ENCODE peak calls at places on chromosomes 4 and X, in ten cellular contexts. Y is GM20000; G is GM12865; W is AG09319; A is GM13976; X is BE2C; L is PC-9; H is CD4-positive, alpha-beta T cell; J is mesothelial cell of epicardium; F is brain microvascular endothelial cell. S is an unnamed sample.

GRCh38 chr4:6299875-6300274 is 30.2 kb downstream of the WFS1 start:
- DNase-seq in L (no peak), H (no peak), W (no peak), Y (no peak), G (no peak), F (no peak), J (no peak), X (no peak), A (no peak), S (no peak)

GRCh38 chr4:46886711-46887110 is 22.3 kb downstream of the COX7B2 start:
- DNase-seq in J (no peak), A (no peak), X (no peak), G (peak; percentile 5), F (peak; percentile 29), Y (peak; percentile 6), W (no peak), L (no peak), H (no peak), S (no peak)

GRCh38 chr4:28287837-28288236 is 1427.2 kb downstream of the STIM2 start:
- DNase-seq in W (peak; percentile 96), H (no peak), X (no peak), Y (no peak), G (no peak), A (no peak), L (peak; percentile 63), F (peak; percentile 99), J (no peak), S (no peak)

GRCh38 chrX:49878128-49878833 is 1.0 kb upstream of the USP27X start:
- DNase-seq in F (no peak), G (no peak), W (no peak), X (peak; percentile 26), J (no peak), H (no peak), Y (no peak), L (no peak), A (no peak), S (no peak)

GRCh38 chr4:81260443-81261102 is 45.6 kb upstream of the PRKG2 start:
- DNase-seq in F (no peak), A (no peak), H (no peak), G (no peak), L (no peak), Y (no peak), J (no peak), W (no peak), X (no peak), S (no peak)

GRCh38 chr4:157075811-157076577 is at the start of gene GLRB:
- DNase-seq in J (peak; percentile 32), H (no peak), Y (peak; percentile 24), A (peak; percentile 11), W (no peak), G (no peak), F (no peak), X (peak; percentile 20), L (peak; percentile 42), S (peak; percentile 27)

GRCh38 chr4:2834001-2834921 is 9.4 kb upstream of the ADD1 start:
- DNase-seq in F (no peak), H (no peak), X (no peak), G (no peak), J (no peak), A (peak; percentile 42), Y (peak; percentile 14), L (no peak), W (no peak), S (no peak)

GRCh38 chrX:3124041-3124440 is 82.8 kb downstream of the ARSF start:
- DNase-seq in H (no peak), A (no peak), F (peak; percentile 33), L (no peak), W (peak; percentile 5), G (no peak), X (no peak), Y (no peak), J (no peak), S (no peak)

GRCh38 chr4:22430626-22431025 is 85.2 kb downstream of the ADGRA3 start:
- DNase-seq in X (no peak), A (no peak), H (no peak), G (no peak), Y (no peak), W (no peak), F (no peak), J (no peak), L (no peak), S (no peak)

GRCh38 chr4:22435652-22436051 is 80.2 kb downstream of the ADGRA3 start:
- DNase-seq in X (no peak), Y (no peak), L (no peak), G (no peak), J (no peak), H (no peak), F (no peak), A (no peak), W (no peak), S (no peak)

GRCh38 chr4:22439947-22440346 is 75.9 kb downstream of the ADGRA3 start:
- DNase-seq in X (no peak), Y (no peak), G (no peak), J (no peak), A (no peak), W (no peak), L (no peak), H (no peak), F (no peak), S (no peak)

GRCh38 chr4:22434895-22435294 is 81.0 kb downstream of the ADGRA3 start:
- DNase-seq in Y (peak; percentile 6), J (no peak), X (peak; percentile 39), H (no peak), A (no peak), L (peak; percentile 4), W (no peak), F (peak; percentile 54), G (peak; percentile 58), S (peak; percentile 28)
- TF ChIP-seq CTCF in Y (peak; percentile 42), J (no peak), X (peak; percentile 65), H (no peak), A (peak; percentile 29), L (no peak), W (peak; percentile 53), F (peak; percentile 75), G (peak; percentile 33), S (no peak)

DNA sequence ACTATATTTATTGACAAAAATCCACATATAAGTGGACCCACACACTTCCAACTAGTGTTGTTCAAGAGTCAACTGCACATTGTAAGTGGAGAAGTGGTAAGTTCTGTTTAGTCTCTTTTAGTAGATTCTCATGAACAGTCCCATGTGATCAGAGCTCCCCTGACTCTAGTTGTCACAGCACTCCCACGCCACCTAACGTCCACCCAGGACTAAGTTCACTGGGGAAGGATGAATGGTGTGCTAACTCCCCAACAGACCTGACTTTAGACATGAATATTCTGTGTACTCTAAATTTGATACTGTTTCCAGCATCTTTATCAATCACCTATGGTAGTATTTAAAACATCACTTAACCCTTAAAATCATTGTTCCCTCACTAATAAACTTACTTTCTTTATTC is 59.8 kb downstream of the PACRGL start:
- DNase-seq in A (no peak), W (no peak), Y (no peak), H (no peak), J (no peak), X (peak; percentile 44), L (no peak), G (peak; percentile 7), F (no peak), S (no peak)
- TF ChIP-seq CTCF in A (peak; percentile 20), W (no peak), Y (no peak), H (no peak), J (no peak), X (peak; percentile 56), L (no peak), G (no peak), F (peak; percentile 8), S (no peak)

DNA sequence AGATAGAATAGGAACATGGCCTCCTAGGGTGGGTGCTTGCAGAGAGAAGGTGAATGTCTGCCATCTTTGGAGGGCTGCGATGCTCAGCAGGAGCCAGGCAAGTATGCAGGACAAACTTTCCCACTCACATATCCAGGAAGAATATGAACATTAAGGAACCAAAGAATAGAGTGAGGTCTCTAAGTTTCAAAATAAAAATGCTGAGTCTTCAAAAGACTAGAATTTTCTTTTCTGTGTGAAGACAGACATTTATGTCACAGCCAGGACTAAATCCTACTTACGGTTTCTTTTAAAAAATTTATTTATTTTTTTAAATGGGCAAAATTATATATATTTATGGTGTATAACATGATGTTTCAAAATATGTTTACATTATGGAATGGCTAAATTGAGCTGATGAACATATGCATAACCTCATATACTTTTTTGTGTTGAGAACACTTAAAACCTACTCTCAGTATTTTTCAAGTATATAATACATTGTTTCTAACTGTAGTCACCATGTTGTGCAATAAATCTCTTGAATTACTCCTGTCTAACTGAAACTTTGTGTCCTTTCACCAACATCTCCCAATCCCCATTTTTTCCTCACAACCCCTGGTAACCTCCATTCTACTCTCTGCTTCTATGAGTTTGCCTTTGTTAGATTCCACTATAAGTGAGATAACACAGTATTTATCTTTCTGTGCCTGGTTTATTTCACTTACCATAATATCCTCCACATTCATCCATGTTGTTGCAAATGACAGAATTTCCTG is 177.8 kb upstream of the HAND2 start:
- DNase-seq in Y (no peak), X (no peak), H (no peak), L (no peak), J (no peak), F (no peak), G (no peak), A (no peak), W (no peak), S (no peak)
- TF ChIP-seq CTCF in Y (no peak), X (no peak), H (no peak), L (no peak), J (no peak), F (no peak), G (no peak), A (no peak), W (no peak), S (no peak)

GRCh38 chrX:153728095-153728494 is 3.4 kb downstream of the ABCD1 start:
- DNase-seq in F (no peak), Y (no peak), W (no peak), X (no peak), J (no peak), G (no peak), A (no peak), H (no peak), L (no peak), S (no peak)
- TF ChIP-seq CTCF in F (no peak), Y (no peak), W (no peak), X (peak; percentile 2), J (no peak), G (no peak), A (no peak), H (no peak), L (no peak), S (no peak)

GRCh38 chr4:184474261-184475095 is at the start of gene IRF2:
- DNase-seq in A (peak; percentile 98), G (peak; percentile 100), H (peak; percentile 92), Y (peak; percentile 99), L (peak; percentile 93), F (peak; percentile 96), J (peak; percentile 87), X (peak; percentile 97), W (peak; percentile 97), S (peak; percentile 92)
- TF ChIP-seq CTCF in A (peak; percentile 3), G (no peak), H (no peak), Y (no peak), L (no peak), F (no peak), J (no peak), X (no peak), W (no peak), S (no peak)

GRCh38 chrX:131881194-131881593 is 141.9 kb upstream of the STK26 start:
- DNase-seq in W (no peak), A (no peak), F (no peak), J (no peak), H (no peak), L (no peak), G (no peak), Y (no peak), X (no peak), S (no peak)
- TF ChIP-seq CTCF in W (no peak), A (no peak), F (no peak), J (no peak), H (no peak), L (no peak), G (no peak), Y (no peak), X (no peak), S (no peak)

GRCh38 chrX:119008122-119008744 is 33.8 kb downstream of the LONRF3 start:
- DNase-seq in H (peak; percentile 31), Y (peak; percentile 18), L (peak; percentile 23), X (peak; percentile 21), F (peak; percentile 20), G (peak; percentile 20), A (peak; percentile 54), J (no peak), W (no peak), S (peak; percentile 40)
- TF ChIP-seq CTCF in H (peak; percentile 55), Y (peak; percentile 23), L (peak; percentile 80), X (peak; percentile 66), F (peak; percentile 74), G (peak; percentile 64), A (peak; percentile 42), J (peak; percentile 50), W (peak; percentile 84), S (peak; percentile 51)

S was measured in Calu3.